ENCODE peak calls at places on chromosomes 16 and 17, in ten cellular contexts. K is PC-9; J is upper lobe of right lung; T is OCI-LY7; W is stomach; N is osteoblast; H is tibial artery; I is left ventricle myocardium inferior; Z is endothelial cell of umbilical vein; P is effector memory CD4-positive, alpha-beta T cell. Y is an unnamed sample.
A peak's percentile ranks its signal among the peaks of the same experiment; 100 is the strongest.

GRCh38 chr16:64428463-64428862 is 693.4 kb downstream of the CDH11 start:
- DNase-seq in P (no peak), H (no peak), I (no peak), W (no peak), Z (peak; percentile 82), J (no peak), N (peak; percentile 44), T (peak; percentile 42), K (no peak), Y (no peak)

GRCh38 chr16:88385831-88386815 is 3.4 kb downstream of the ZNF469 start:
- DNase-seq in K (no peak), I (peak; percentile 8), T (no peak), J (peak; percentile 46), N (peak; percentile 67), P (no peak), H (no peak), W (no peak), Z (no peak), Y (no peak)

GRCh38 chr16:11071829-11072228 is 127.5 kb downstream of the CLEC16A start:
- DNase-seq in K (no peak), W (no peak), N (no peak), Z (no peak), P (no peak), I (no peak), T (no peak), H (no peak), J (no peak), Y (no peak)

GRCh38 chr17:82031303-82031884 is at the start of gene RAC3:
- DNase-seq in H (no peak), T (no peak), N (peak; percentile 98), J (no peak), Z (no peak), W (no peak), P (no peak), K (no peak), I (no peak), Y (no peak)

GRCh38 chr17:81359218-81359617 is 36.0 kb upstream of the BAHCC1 start:
- DNase-seq in P (no peak), Z (no peak), N (no peak), H (no peak), T (no peak), J (no peak), W (no peak), I (no peak), K (no peak), Y (no peak)

GRCh38 chr16:63169100-63169499 is 1132.9 kb upstream of the CDH8 start:
- DNase-seq in Z (no peak), J (no peak), H (no peak), P (no peak), K (no peak), W (no peak), N (no peak), T (no peak), I (no peak), Y (no peak)

GRCh38 chr16:62137991-62138390 is 101.8 kb upstream of the CDH8 start:
- DNase-seq in W (no peak), H (no peak), T (no peak), I (no peak), N (no peak), P (no peak), Z (no peak), K (no peak), J (no peak), Y (no peak)

GRCh38 chr17:57566724-57567123 is 178.4 kb downstream of the CCDC182 start:
- DNase-seq in Z (no peak), K (no peak), W (no peak), T (no peak), N (peak; percentile 31), P (no peak), H (no peak), I (no peak), J (no peak), Y (no peak)

GRCh38 chr17:62573480-62574117 is 53.9 kb upstream of the MRC2 start:
- DNase-seq in J (no peak), N (no peak), Z (peak; percentile 61), W (no peak), I (no peak), K (no peak), T (no peak), H (no peak), P (no peak), Y (no peak)

GRCh38 chr17:18362509-18363020 is 785 bp downstream of the SHMT1 start:
- DNase-seq in P (no peak), N (peak; percentile 71), I (peak; percentile 69), J (peak; percentile 86), T (peak; percentile 54), H (peak; percentile 74), K (peak; percentile 91), Z (peak; percentile 23), W (peak; percentile 64), Y (no peak)

GRCh38 chr17:17200831-17201230 is 5.3 kb downstream of the PLD6 start:
- DNase-seq in K (no peak), T (no peak), Z (no peak), N (peak; percentile 6), I (no peak), H (no peak), P (no peak), W (no peak), J (no peak), Y (no peak)

GRCh38 chr16:50071075-50071671 is 5.4 kb downstream of the HEATR3 start:
- DNase-seq in J (no peak), Z (peak; percentile 19), K (no peak), W (no peak), H (no peak), I (no peak), T (no peak), N (no peak), P (no peak), Y (no peak)

DNA sequence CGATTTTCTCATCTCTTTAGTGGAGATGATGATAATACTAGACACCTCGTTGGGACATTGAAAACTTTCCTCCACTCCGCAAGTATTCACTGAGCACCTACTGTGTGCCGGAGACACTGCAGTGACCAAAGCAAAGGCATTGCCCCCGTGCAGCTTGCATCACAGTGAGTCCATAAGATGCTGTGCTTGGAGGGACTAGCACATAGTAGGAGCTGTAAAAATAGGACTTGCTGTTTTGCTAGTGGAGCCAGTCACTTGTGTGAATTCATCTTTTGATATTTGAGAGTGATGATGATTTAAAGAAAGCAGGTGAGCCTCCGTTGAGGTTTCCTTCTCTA is 5.3 kb upstream of the MAP2K3 start:
- DNase-seq in H (no peak), P (no peak), T (no peak), J (no peak), K (no peak), I (no peak), N (no peak), Z (no peak), W (no peak), Y (no peak)
- H3K4me1 ChIP-seq in H (peaks cover 63% of the 10 kb centered on the region), P (peaks cover 43% of the 10 kb centered on the region), T (peaks cover 66% of the 10 kb centered on the region), J (peaks cover 37% of the 10 kb centered on the region), K (peaks cover 26% of the 10 kb centered on the region), I (peaks cover 50% of the 10 kb centered on the region), N (peaks cover 35% of the 10 kb centered on the region), Z (peaks cover 26% of the 10 kb centered on the region), W (peaks cover 35% of the 10 kb centered on the region), Y (peaks cover 61% of the 10 kb centered on the region)

GRCh38 chr17:2398655-2399571 is 1.9 kb downstream of the MNT start:
- DNase-seq in K (peak; percentile 70), T (peak; percentile 25), J (peak; percentile 88), P (peak; percentile 41), N (peak; percentile 97), Z (peak; percentile 88), H (no peak), I (peak; percentile 56), W (peak; percentile 47), Y (peak; percentile 56)

GRCh38 chr17:2396192-2396567 is 4.7 kb downstream of the MNT start:
- DNase-seq in T (no peak), H (no peak), J (peak; percentile 63), K (no peak), W (no peak), Z (no peak), P (no peak), N (no peak), I (no peak), Y (no peak)

GRCh38 chr17:2398188-2398587 is 2.7 kb downstream of the MNT start:
- DNase-seq in T (no peak), Z (no peak), H (no peak), N (peak; percentile 48), I (no peak), P (no peak), K (no peak), J (no peak), W (no peak), Y (no peak)

GRCh38 chr17:2396568-2397246 is 4.2 kb downstream of the MNT start:
- DNase-seq in J (peak; percentile 96), H (peak; percentile 96), P (peak; percentile 40), I (peak; percentile 94), W (peak; percentile 93), Z (peak; percentile 97), T (peak; percentile 50), K (peak; percentile 94), N (peak; percentile 99), Y (peak; percentile 30)

GRCh38 chr17:2397247-2398171 is 3.4 kb downstream of the MNT start:
- DNase-seq in T (no peak), J (peak; percentile 64), H (no peak), I (no peak), P (no peak), K (no peak), Z (no peak), N (peak; percentile 81), W (no peak), Y (no peak)
- H3K4me3 ChIP-seq in T (peak overlapping the region; percentile 31), J (peak overlapping the region; percentile 46), H (peak overlapping the region; percentile 51), I (peak overlapping the region; percentile 87), P (no peak overlapping the region), K (peak overlapping the region; percentile 51), Z (no peak overlapping the region), N (peak overlapping the region; percentile 11), W (peak overlapping the region; percentile 38), Y (no peak overlapping the region)

DNA sequence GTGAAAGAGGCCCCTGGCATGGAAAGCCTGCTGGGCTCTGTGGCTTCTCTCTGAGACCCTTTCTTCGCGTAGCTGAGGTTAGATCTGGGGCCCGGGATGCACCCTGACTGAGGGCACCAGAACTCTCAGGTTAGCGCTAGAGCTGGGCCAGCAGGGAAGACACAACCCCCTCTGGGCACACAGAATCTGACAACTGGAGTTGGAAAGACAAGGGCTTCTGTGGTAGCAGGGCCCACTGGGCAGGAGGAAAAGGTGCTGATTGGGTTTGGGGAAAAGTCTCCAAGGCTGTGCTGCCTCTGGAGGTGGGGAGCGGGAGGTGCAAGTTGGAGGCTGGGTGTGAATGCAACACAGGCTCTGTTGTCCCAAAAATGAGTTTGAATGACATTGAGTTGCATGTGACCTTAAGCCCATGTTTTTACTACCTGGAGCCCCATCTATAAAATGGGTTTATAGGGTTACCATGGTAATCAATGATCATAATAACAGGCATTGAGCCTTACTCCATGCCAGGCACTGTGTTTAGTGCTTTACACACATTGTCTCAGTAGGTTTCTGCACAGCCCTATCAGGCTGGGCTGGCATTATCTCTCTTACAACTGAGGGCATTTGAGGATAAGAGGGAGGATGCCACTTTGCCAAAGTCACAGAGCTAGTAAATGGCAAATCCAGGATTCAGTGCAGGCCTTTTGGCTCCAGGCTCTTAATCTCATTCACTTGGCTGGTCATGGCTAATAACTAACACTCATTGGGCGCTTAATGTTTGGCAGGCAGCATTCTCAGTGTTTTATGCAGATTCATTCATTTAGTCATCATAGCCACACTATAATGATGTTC is 9.5 kb upstream of the IGFBP4 start:
- DNase-seq in N (peak; percentile 58), P (no peak), J (peak; percentile 52), T (peak; percentile 34), Z (no peak), K (no peak), I (no peak), H (no peak), W (no peak), Y (no peak)
- H3K36me3 ChIP-seq in N (no peaks in the 10 kb centered on the region), P (no peaks in the 10 kb centered on the region), J (no peaks in the 10 kb centered on the region), T (no peaks in the 10 kb centered on the region), Z (no peaks in the 10 kb centered on the region), K (no peaks in the 10 kb centered on the region), I (no peaks in the 10 kb centered on the region), H (no peaks in the 10 kb centered on the region), W (no peaks in the 10 kb centered on the region), Y (no peaks in the 10 kb centered on the region)

GRCh38 chr17:34447406-34447805 is 84.4 kb upstream of the CCL1 start:
- DNase-seq in I (no peak), K (no peak), Z (no peak), P (no peak), T (no peak), J (no peak), W (no peak), H (no peak), N (no peak), Y (no peak)
- H3K4me1 ChIP-seq in I (peaks cover 8% of the 10 kb centered on the region), K (no peaks in the 10 kb centered on the region), Z (no peaks in the 10 kb centered on the region), P (no peaks in the 10 kb centered on the region), T (no peaks in the 10 kb centered on the region), J (no peaks in the 10 kb centered on the region), W (no peaks in the 10 kb centered on the region), H (no peaks in the 10 kb centered on the region), N (no peaks in the 10 kb centered on the region), Y (no peaks in the 10 kb centered on the region)

Y was measured in CD4-positive, alpha-beta memory T cell.